ENCODE peak calls at places on chromosomes 11 and 22, in four cellular contexts. Y is upper lobe of right lung, H is LNCaP clone FGC, P is pancreas. V is an unnamed sample.

GRCh38 chr11:1259561-1259960 is 36.7 kb downstream of the MUC5B start:
- DNase-seq in Y (no peak), P (no peak), H (no peak), V (no peak)

GRCh38 chr11:45392621-45393183 is 106.6 kb upstream of the SYT13 start:
- DNase-seq in P (no peak), H (no peak), Y (no peak), V (no peak)

GRCh38 chr22:45082795-45083194 is 73.0 kb upstream of the PHF21B start:
- DNase-seq in Y (no peak), H (no peak), P (no peak), V (peak)

GRCh38 chr11:61061081-61061826 is 41.0 kb upstream of the CD5 start:
- DNase-seq in H (no peak), Y (no peak), P (no peak), V (peak)

GRCh38 chr11:96012086-96012824 is 88.3 kb upstream of the MTMR2 start:
- DNase-seq in H (peak), P (no peak), Y (no peak), V (peak)

GRCh38 chr11:113773416-113774173 is at the start of gene ZW10:
- DNase-seq in P (peak), Y (peak), H (peak), V (peak)

GRCh38 chr11:61760946-61761345 is 8.5 kb downstream of the MYRF start:
- DNase-seq in P (no peak), Y (no peak), H (no peak), V (no peak)

GRCh38 chr11:125057370-125058060 is 5.6 kb upstream of the SLC37A2 start:
- DNase-seq in H (no peak), Y (no peak), P (no peak), V (no peak)

GRCh38 chr22:44795701-44796630 is 43.6 kb downstream of the ARHGAP8 start:
- DNase-seq in P (no peak), H (no peak), Y (no peak), V (no peak)

GRCh38 chr11:121479355-121479754 is 26.6 kb upstream of the SORL1-AS1 start:
- DNase-seq in Y (no peak), H (no peak), P (no peak), V (no peak)

GRCh38 chr11:12249590-12250260 is 127.6 kb upstream of the PARVA start:
- DNase-seq in H (peak), Y (no peak), P (peak), V (no peak)

GRCh38 chr11:30046211-30046945 is 29.5 kb upstream of the KCNA4 start:
- DNase-seq in P (no peak), Y (no peak), H (no peak), V (no peak)

GRCh38 chr11:1437500-1437899 is 47.8 kb downstream of the BRSK2 start:
- DNase-seq in P (peak), Y (no peak), H (no peak), V (peak)

GRCh38 chr11:108897071-108897481 is 232.2 kb downstream of the DDX10 start:
- DNase-seq in Y (no peak), H (no peak), P (no peak), V (no peak)

GRCh38 chr22:46574993-46575914 is 37.8 kb upstream of the CELSR1 start:
- DNase-seq in Y (peak), H (peak), P (peak), V (no peak)

GRCh38 chr11:10305262-10305963 is 540 bp downstream of the ADM start:
- DNase-seq in P (peak), Y (peak), H (no peak), V (no peak)

GRCh38 chr11:15104166-15104565 is 10.6 kb upstream of the INSC start:
- DNase-seq in H (no peak), Y (no peak), P (no peak), V (no peak)

GRCh38 chr11:100618914-100619313 is 68.2 kb upstream of the ARHGAP42 start:
- DNase-seq in P (no peak), Y (no peak), H (no peak), V (peak)

GRCh38 chr11:130782361-130783221 is 133.7 kb downstream of the SNX19 start:
- DNase-seq in H (no peak), P (no peak), Y (no peak), V (peak)

GRCh38 chr22:23053051-23053707 is 17.1 kb upstream of the GNAZ start:
- DNase-seq in Y (peak), H (no peak), P (no peak), V (no peak)

GRCh38 chr11:112085822-112086421 is 634 bp downstream of the TIMM8B start:
- DNase-seq in H (no peak), Y (no peak), P (no peak), V (peak)

GRCh38 chr22:39469326-39469680 is 12.5 kb downstream of the MGAT3 start:
- DNase-seq in Y (no peak), H (no peak), P (no peak), V (no peak)

GRCh38 chr22:26360169-26360885 is 68.7 kb upstream of the ASPHD2 start:
- DNase-seq in H (peak), Y (no peak), P (peak), V (peak)

GRCh38 chr11:63610604-63611394 is 3.4 kb downstream of the PLAAT3 start:
- DNase-seq in H (no peak), P (no peak), Y (no peak), V (no peak)

GRCh38 chr11:74726547-74727182 is 4.6 kb downstream of the CHRDL2 start:
- DNase-seq in Y (peak), P (peak), H (peak), V (peak)

GRCh38 chr22:49667236-49667635 is 160.4 kb downstream of the BRD1 start:
- DNase-seq in P (no peak), Y (peak), H (no peak), V (no peak)

GRCh38 chr11:78372114-78372768 is 45.4 kb downstream of the GAB2 start:
- DNase-seq in H (no peak), P (no peak), Y (no peak), V (no peak)

GRCh38 chr11:77517753-77518152 is 43.9 kb upstream of the PAK1 start:
- DNase-seq in H (no peak), Y (no peak), P (no peak), V (no peak)

GRCh38 chr11:60428517-60428916 is 855 bp upstream of the MS4A5 start:
- DNase-seq in P (no peak), Y (no peak), H (no peak), V (no peak)

GRCh38 chr22:19375435-19375834 is 56.1 kb downstream of the HIRA start:
- DNase-seq in P (no peak), Y (peak), H (no peak), V (no peak)

GRCh38 chr11:12862761-12863469 is 146.2 kb upstream of the RASSF10 start:
- DNase-seq in P (no peak), H (no peak), Y (no peak), V (peak)

GRCh38 chr11:69696749-69697488 is 6.9 kb downstream of the FGF19 start:
- DNase-seq in H (no peak), P (no peak), Y (peak), V (no peak)

GRCh38 chr11:72422414-72422813 is 11.9 kb downstream of the CLPB start:
- DNase-seq in H (no peak), Y (no peak), P (no peak), V (no peak)

GRCh38 chr11:113896156-113896879 is 8.3 kb upstream of the HTR3B start:
- DNase-seq in Y (no peak), H (no peak), P (no peak), V (peak)

GRCh38 chr22:25940479-25940878 is 198.5 kb downstream of the MYO18B start:
- DNase-seq in Y (no peak), H (no peak), P (no peak), V (no peak)

GRCh38 chr22:48605856-48606255 is 1221.8 kb downstream of the BRD1 start:
- DNase-seq in P (no peak), Y (no peak), H (no peak), V (no peak)

GRCh38 chr11:128726464-128727139 is 32.7 kb downstream of the FLI1 start:
- DNase-seq in P (no peak), H (no peak), Y (no peak), V (no peak)

GRCh38 chr11:92123540-92123939 is 101.1 kb upstream of the FAT3 start:
- DNase-seq in P (no peak), Y (no peak), H (no peak), V (no peak)

GRCh38 chr22:39706406-39707150 is 136.0 kb downstream of the CACNA1I start:
- DNase-seq in H (no peak), Y (no peak), P (no peak), V (no peak)

GRCh38 chr11:47498584-47499152 is 49.7 kb upstream of the RAPSN start:
- DNase-seq in Y (no peak), H (no peak), P (no peak), V (no peak)

GRCh38 chr11:47499614-47500013 is 50.7 kb upstream of the RAPSN start:
- DNase-seq in Y (no peak), P (no peak), H (no peak), V (no peak)

GRCh38 chr11:47498149-47498548 is 49.2 kb upstream of the RAPSN start:
- DNase-seq in H (no peak), Y (no peak), P (no peak), V (no peak)

GRCh38 chr11:47500121-47500520 is 51.2 kb upstream of the RAPSN start:
- DNase-seq in H (no peak), Y (no peak), P (no peak), V (no peak)

GRCh38 chr11:47499160-47499559 is 50.2 kb upstream of the RAPSN start:
- DNase-seq in P (no peak), H (no peak), Y (no peak), V (no peak)
- H3K4me3 ChIP-seq in P (no peak), H (no peak), Y (no peak), V (no peak)

DNA sequence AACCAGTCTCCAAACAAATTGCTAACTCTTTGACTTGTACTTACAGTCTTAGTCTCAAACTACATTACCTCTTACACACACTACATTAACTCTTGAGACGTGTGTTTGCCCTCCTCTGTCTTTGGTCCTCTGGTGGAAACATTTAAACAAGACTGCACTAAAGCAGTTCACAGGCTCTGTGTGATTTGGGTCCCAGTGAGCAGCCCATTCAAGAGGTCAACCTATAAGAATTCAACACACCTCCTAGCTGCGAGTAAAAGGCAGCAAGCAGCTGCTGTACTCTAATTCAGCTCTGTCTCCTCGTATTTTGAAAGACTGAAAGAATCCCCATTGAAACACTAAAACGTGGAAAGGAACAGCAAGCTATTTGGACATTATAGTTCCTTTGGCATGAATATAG is 1046.8 kb downstream of the DLG2 start:
- DNase-seq in P (no peak), Y (no peak), H (no peak), V (no peak)
- TF ChIP-seq CTCF in P (no peak), Y (no peak), H (no peak), V (no peak)

GRCh38 chr11:110087820-110088534 is 5.2 kb upstream of the ZC3H12C start:
- DNase-seq in P (no peak), H (no peak), Y (no peak), V (no peak)

GRCh38 chr11:110086892-110087309 is 6.3 kb upstream of the ZC3H12C start:
- DNase-seq in H (no peak), Y (no peak), P (no peak), V (peak)

GRCh38 chr11:110090466-110091026 is 2.6 kb upstream of the ZC3H12C start:
- DNase-seq in H (no peak), Y (no peak), P (no peak), V (no peak)

GRCh38 chr11:110089617-110090282 is 3.4 kb upstream of the ZC3H12C start:
- DNase-seq in Y (no peak), H (no peak), P (no peak), V (no peak)

GRCh38 chr11:110088535-110089344 is 4.5 kb upstream of the ZC3H12C start:
- DNase-seq in H (no peak), P (no peak), Y (no peak), V (no peak)
- H3K4me3 ChIP-seq in H (no peak), P (no peak), Y (no peak), V (no peak)

GRCh38 chr11:66950113-66950535 is 8.1 kb downstream of the PC start:
- DNase-seq in H (peak), P (peak), Y (no peak), V (peak)

GRCh38 chr11:66956689-66957290 is 1.4 kb downstream of the PC start:
- DNase-seq in H (no peak), P (no peak), Y (peak), V (peak)

GRCh38 chr11:66953431-66953833 is 4.8 kb downstream of the PC start:
- DNase-seq in Y (no peak), P (no peak), H (peak), V (no peak)

GRCh38 chr11:66951927-66952337 is 6.3 kb downstream of the PC start:
- DNase-seq in H (no peak), P (peak), Y (no peak), V (peak)

GRCh38 chr11:66951135-66951534 is 7.0 kb downstream of the PC start:
- DNase-seq in H (no peak), Y (no peak), P (no peak), V (no peak)
- TF ChIP-seq CTCF in H (no peak), Y (no peak), P (no peak), V (no peak)

GRCh38 chr22:37563153-37564081 is 3.1 kb downstream of the CDC42EP1 start:
- DNase-seq in H (no peak), Y (peak), P (peak), V (peak)
- H3K4me3 ChIP-seq in H (no peak), Y (peak), P (peak), V (peak)

V was measured in foreskin fibroblast.